ENCODE peak calls at places on chromosomes 2 and 18, in ten cellular contexts. G is fibroblast of gingiva; H is sciatic nerve; B is activated gamma-delta T cell; T is stimulated activated CD4-positive, alpha-beta T cell treated with anti-CD3 and anti-CD28 coated beads, Interleukin-2, amount 100 ng/mL, for 48 hours; D is type B pancreatic cell; N is activated T-cell treated with anti-CD3 and anti-CD28 coated beads, Interleukin-2, amount 50 U/mL, for 72 hours; L is substantia nigra; J is IMR-90; R is HepG2. W is an unnamed sample.

GRCh38 chr2:30225131-30225762 is 6.1 kb upstream of the LBH start:
- DNase-seq in G (peak), H (no peak), B (no peak), T (no peak), D (no peak), N (no peak), L (no peak), J (peak), R (no peak), W (no peak)

GRCh38 chr2:236694125-236694888 is 124.7 kb downstream of the ACKR3 start:
- DNase-seq in G (no peak), H (no peak), B (no peak), T (no peak), D (no peak), N (no peak), L (no peak), J (no peak), R (no peak), W (no peak)

GRCh38 chr2:170229125-170229524 is 51.2 kb downstream of the MYO3B start:
- DNase-seq in G (no peak), H (no peak), B (no peak), T (no peak), D (no peak), N (no peak), L (no peak), J (no peak), R (peak), W (no peak)

GRCh38 chr18:45728341-45729010 is 4.5 kb downstream of the SLC14A1 start:
- DNase-seq in G (peak), H (no peak), B (no peak), T (no peak), D (no peak), N (no peak), L (no peak), J (peak), R (no peak), W (peak)

GRCh38 chr2:200378652-200379290 is 72.3 kb downstream of the SPATS2L start:
- DNase-seq in G (peak), H (no peak), B (no peak), T (no peak), D (no peak), N (no peak), L (no peak), J (peak), R (no peak), W (no peak)

GRCh38 chr18:47601608-47602272 is 328.7 kb downstream of the SMAD2 start:
- DNase-seq in G (no peak), H (no peak), B (no peak), T (no peak), D (no peak), N (no peak), L (no peak), J (no peak), R (no peak), W (no peak)

GRCh38 chr18:63823516-63824219 is 48.5 kb downstream of the SERPINB7 start:
- DNase-seq in G (peak), H (peak), B (no peak), T (peak), D (no peak), N (peak), L (no peak), J (peak), R (peak), W (no peak)

GRCh38 chr18:28357785-28358401 is 181.0 kb upstream of the CDH2 start:
- DNase-seq in G (no peak), H (no peak), B (no peak), T (no peak), D (no peak), N (no peak), L (no peak), J (no peak), R (peak), W (peak)

GRCh38 chr2:172088245-172089004 is 3.1 kb downstream of the DLX1 start:
- DNase-seq in G (peak), H (no peak), B (no peak), T (no peak), D (no peak), N (no peak), L (no peak), J (no peak), R (no peak), W (no peak)

GRCh38 chr18:23093772-23094171 is 41.5 kb upstream of the CABLES1 start:
- DNase-seq in G (no peak), H (no peak), B (no peak), T (no peak), D (no peak), N (no peak), L (no peak), J (no peak), R (no peak), W (no peak)

GRCh38 chr18:57898506-57899124 is 95.5 kb upstream of the ATP8B1 start:
- DNase-seq in G (peak), H (no peak), B (no peak), T (no peak), D (no peak), N (no peak), L (no peak), J (peak), R (no peak), W (peak)

GRCh38 chr18:48612917-48613316 is 74.1 kb downstream of the CTIF start:
- DNase-seq in G (no peak), H (no peak), B (no peak), T (no peak), D (no peak), N (no peak), L (no peak), J (no peak), R (no peak), W (no peak)

GRCh38 chr18:25896178-25896780 is 194.1 kb downstream of the SS18 start:
- DNase-seq in G (peak), H (no peak), B (no peak), T (peak), D (no peak), N (peak), L (no peak), J (peak), R (peak), W (peak)

GRCh38 chr2:873651-874580 is 76.7 kb upstream of the SNTG2 start:
- DNase-seq in G (no peak), H (peak), B (no peak), T (no peak), D (peak), N (no peak), L (no peak), J (no peak), R (no peak), W (no peak)

GRCh38 chr2:54336136-54336976 is 80.3 kb upstream of the TSPYL6 start:
- DNase-seq in G (peak), H (no peak), B (no peak), T (no peak), D (no peak), N (no peak), L (no peak), J (peak), R (no peak), W (peak)

GRCh38 chr2:160816916-160817315 is 323.3 kb upstream of the RBMS1 start:
- DNase-seq in G (no peak), H (no peak), B (no peak), T (no peak), D (no peak), N (no peak), L (no peak), J (no peak), R (no peak), W (no peak)

GRCh38 chr2:95314964-95315611 is 17.9 kb downstream of the KCNIP3 start:
- DNase-seq in G (peak), H (no peak), B (no peak), T (no peak), D (no peak), N (no peak), L (peak), J (peak), R (peak), W (no peak)

GRCh38 chr2:120564213-120565094 is 171.2 kb upstream of the GLI2 start:
- DNase-seq in G (no peak), H (no peak), B (no peak), T (no peak), D (no peak), N (no peak), L (no peak), J (no peak), R (peak), W (no peak)

GRCh38 chr18:62327977-62328376 is 2.9 kb downstream of the TNFRSF11A start:
- DNase-seq in G (no peak), H (no peak), B (no peak), T (no peak), D (no peak), N (no peak), L (no peak), J (no peak), R (no peak), W (no peak)

W was measured in HFF-Myc.